ENCODE peak calls at places on chromosomes 7 and 10, in nine cellular contexts. One of them, this sample, is unnamed.

GRCh38 chr10:94251568-94251967 is 111.2 kb downstream of the NOC3L start:
- DNase-seq in T follicular helper cell: no peak
- DNase-seq in RCC 7860: no peak
- DNase-seq in NB4: no peak
- DNase-seq in MM.1S: no peak
- DNase-seq in EH: no peak
- DNase-seq in epithelial cell of prostate: no peak
- DNase-seq in stimulated activated CD8-positive, alpha-beta memory T cell treated with anti-CD3 and anti-CD28 coated beads, Interleukin-12 subunit alpha, Interleukin-12 subunit beta, amount 100 ng/mL, for 4 hours: no peak
- DNase-seq in DMS153: no peak
- DNase-seq in this sample: no peak

GRCh38 chr10:105875050-105875449 is 1234.0 kb downstream of the SORCS3 start:
- DNase-seq in RCC 7860: no peak
- DNase-seq in NB4: no peak
- DNase-seq in MM.1S: no peak
- DNase-seq in DMS153: no peak
- DNase-seq in stimulated activated CD8-positive, alpha-beta memory T cell treated with anti-CD3 and anti-CD28 coated beads, Interleukin-12 subunit alpha, Interleukin-12 subunit beta, amount 100 ng/mL, for 4 hours: no peak
- DNase-seq in epithelial cell of prostate: no peak
- DNase-seq in T follicular helper cell: no peak
- DNase-seq in EH: no peak
- DNase-seq in this sample: no peak

GRCh38 chr7:74332373-74333176 is 43.4 kb downstream of the CLIP2 start:
- DNase-seq in stimulated activated CD8-positive, alpha-beta memory T cell treated with anti-CD3 and anti-CD28 coated beads, Interleukin-12 subunit alpha, Interleukin-12 subunit beta, amount 100 ng/mL, for 4 hours: no peak
- DNase-seq in MM.1S: no peak
- DNase-seq in DMS153: no peak
- DNase-seq in T follicular helper cell: no peak
- DNase-seq in RCC 7860: no peak
- DNase-seq in epithelial cell of prostate: no peak
- DNase-seq in EH: no peak
- DNase-seq in NB4: no peak
- DNase-seq in this sample: no peak

GRCh38 chr7:154388999-154389398 is 336.8 kb downstream of the DPP6 start:
- DNase-seq in EH: no peak
- DNase-seq in stimulated activated CD8-positive, alpha-beta memory T cell treated with anti-CD3 and anti-CD28 coated beads, Interleukin-12 subunit alpha, Interleukin-12 subunit beta, amount 100 ng/mL, for 4 hours: no peak
- DNase-seq in NB4: no peak
- DNase-seq in DMS153: no peak
- DNase-seq in MM.1S: no peak
- DNase-seq in RCC 7860: no peak
- DNase-seq in T follicular helper cell: no peak
- DNase-seq in epithelial cell of prostate: no peak
- DNase-seq in this sample: no peak

GRCh38 chr7:18684899-18685298 is 189.3 kb downstream of the HDAC9 start:
- DNase-seq in EH: peak
- DNase-seq in T follicular helper cell: no peak
- DNase-seq in DMS153: peak
- DNase-seq in RCC 7860: no peak
- DNase-seq in NB4: no peak
- DNase-seq in epithelial cell of prostate: no peak
- DNase-seq in MM.1S: no peak
- DNase-seq in stimulated activated CD8-positive, alpha-beta memory T cell treated with anti-CD3 and anti-CD28 coated beads, Interleukin-12 subunit alpha, Interleukin-12 subunit beta, amount 100 ng/mL, for 4 hours: no peak
- DNase-seq in this sample: no peak

GRCh38 chr10:77566228-77566627 is 71.4 kb downstream of the KCNMA1 start:
- DNase-seq in DMS153: no peak
- DNase-seq in NB4: no peak
- DNase-seq in stimulated activated CD8-positive, alpha-beta memory T cell treated with anti-CD3 and anti-CD28 coated beads, Interleukin-12 subunit alpha, Interleukin-12 subunit beta, amount 100 ng/mL, for 4 hours: no peak
- DNase-seq in T follicular helper cell: no peak
- DNase-seq in epithelial cell of prostate: no peak
- DNase-seq in EH: peak
- DNase-seq in MM.1S: no peak
- DNase-seq in RCC 7860: no peak
- DNase-seq in this sample: no peak

GRCh38 chr7:75915416-75916156 is 631 bp downstream of the POR start:
- DNase-seq in stimulated activated CD8-positive, alpha-beta memory T cell treated with anti-CD3 and anti-CD28 coated beads, Interleukin-12 subunit alpha, Interleukin-12 subunit beta, amount 100 ng/mL, for 4 hours: no peak
- DNase-seq in EH: peak
- DNase-seq in NB4: peak
- DNase-seq in RCC 7860: no peak
- DNase-seq in DMS153: no peak
- DNase-seq in T follicular helper cell: no peak
- DNase-seq in MM.1S: peak
- DNase-seq in epithelial cell of prostate: no peak
- DNase-seq in this sample: peak

GRCh38 chr7:91249506-91250233 is 14.6 kb upstream of the FZD1 start:
- DNase-seq in stimulated activated CD8-positive, alpha-beta memory T cell treated with anti-CD3 and anti-CD28 coated beads, Interleukin-12 subunit alpha, Interleukin-12 subunit beta, amount 100 ng/mL, for 4 hours: no peak
- DNase-seq in DMS153: no peak
- DNase-seq in RCC 7860: peak
- DNase-seq in MM.1S: no peak
- DNase-seq in EH: peak
- DNase-seq in T follicular helper cell: no peak
- DNase-seq in NB4: no peak
- DNase-seq in epithelial cell of prostate: peak
- DNase-seq in this sample: no peak

GRCh38 chr10:28810062-28810870 is 132.9 kb downstream of the BAMBI start:
- DNase-seq in DMS153: no peak
- DNase-seq in stimulated activated CD8-positive, alpha-beta memory T cell treated with anti-CD3 and anti-CD28 coated beads, Interleukin-12 subunit alpha, Interleukin-12 subunit beta, amount 100 ng/mL, for 4 hours: no peak
- DNase-seq in NB4: no peak
- DNase-seq in T follicular helper cell: no peak
- DNase-seq in epithelial cell of prostate: no peak
- DNase-seq in RCC 7860: no peak
- DNase-seq in EH: peak
- DNase-seq in MM.1S: no peak
- DNase-seq in this sample: no peak

GRCh38 chr7:107966701-107967100 is 36.3 kb downstream of the LAMB1 start:
- DNase-seq in stimulated activated CD8-positive, alpha-beta memory T cell treated with anti-CD3 and anti-CD28 coated beads, Interleukin-12 subunit alpha, Interleukin-12 subunit beta, amount 100 ng/mL, for 4 hours: no peak
- DNase-seq in MM.1S: no peak
- DNase-seq in T follicular helper cell: no peak
- DNase-seq in DMS153: peak
- DNase-seq in EH: peak
- DNase-seq in NB4: no peak
- DNase-seq in epithelial cell of prostate: no peak
- DNase-seq in RCC 7860: peak
- DNase-seq in this sample: no peak

GRCh38 chr7:17646181-17646956 is 293.9 kb downstream of the SNX13 start:
- DNase-seq in NB4: peak
- DNase-seq in EH: peak
- DNase-seq in MM.1S: no peak
- DNase-seq in DMS153: no peak
- DNase-seq in RCC 7860: peak
- DNase-seq in T follicular helper cell: no peak
- DNase-seq in epithelial cell of prostate: no peak
- DNase-seq in stimulated activated CD8-positive, alpha-beta memory T cell treated with anti-CD3 and anti-CD28 coated beads, Interleukin-12 subunit alpha, Interleukin-12 subunit beta, amount 100 ng/mL, for 4 hours: no peak
- DNase-seq in this sample: no peak

GRCh38 chr7:39622609-39623311 is 612 bp upstream of the RALA start:
- DNase-seq in T follicular helper cell: no peak
- DNase-seq in RCC 7860: no peak
- DNase-seq in stimulated activated CD8-positive, alpha-beta memory T cell treated with anti-CD3 and anti-CD28 coated beads, Interleukin-12 subunit alpha, Interleukin-12 subunit beta, amount 100 ng/mL, for 4 hours: no peak
- DNase-seq in epithelial cell of prostate: no peak
- DNase-seq in NB4: no peak
- DNase-seq in MM.1S: no peak
- DNase-seq in DMS153: no peak
- DNase-seq in EH: no peak
- DNase-seq in this sample: no peak

GRCh38 chr7:14902589-14902963 is at the start of gene DGKB:
- DNase-seq in epithelial cell of prostate: no peak
- DNase-seq in RCC 7860: no peak
- DNase-seq in MM.1S: no peak
- DNase-seq in DMS153: peak
- DNase-seq in EH: peak
- DNase-seq in NB4: no peak
- DNase-seq in stimulated activated CD8-positive, alpha-beta memory T cell treated with anti-CD3 and anti-CD28 coated beads, Interleukin-12 subunit alpha, Interleukin-12 subunit beta, amount 100 ng/mL, for 4 hours: no peak
- DNase-seq in T follicular helper cell: no peak
- DNase-seq in this sample: no peak

GRCh38 chr7:79282051-79282694 is 171.3 kb downstream of the MAGI2 start:
- DNase-seq in EH: peak
- DNase-seq in MM.1S: no peak
- DNase-seq in RCC 7860: peak
- DNase-seq in epithelial cell of prostate: no peak
- DNase-seq in NB4: peak
- DNase-seq in DMS153: no peak
- DNase-seq in stimulated activated CD8-positive, alpha-beta memory T cell treated with anti-CD3 and anti-CD28 coated beads, Interleukin-12 subunit alpha, Interleukin-12 subunit beta, amount 100 ng/mL, for 4 hours: no peak
- DNase-seq in T follicular helper cell: no peak
- DNase-seq in this sample: peak

GRCh38 chr10:132722980-132723970 is 62.7 kb downstream of the NKX6-2 start:
- DNase-seq in epithelial cell of prostate: no peak
- DNase-seq in MM.1S: no peak
- DNase-seq in RCC 7860: no peak
- DNase-seq in DMS153: peak
- DNase-seq in T follicular helper cell: no peak
- DNase-seq in EH: no peak
- DNase-seq in NB4: peak
- DNase-seq in stimulated activated CD8-positive, alpha-beta memory T cell treated with anti-CD3 and anti-CD28 coated beads, Interleukin-12 subunit alpha, Interleukin-12 subunit beta, amount 100 ng/mL, for 4 hours: no peak
- DNase-seq in this sample: no peak